ENCODE peak calls at places on chromosomes 1 and 21, in nine cellular contexts. C is astrocyte of the spinal cord; I is SK-N-SH; P is KG1; X is activated CD4-positive, alpha-beta T cell treated with anti-CD3 and anti-CD28 coated beads, Interleukin-2, amount 50 U/mL, for 24 hours; T is HTR-8/SVneo; L is heart right ventricle; M is H4; G is cardiac muscle cell. D is an unnamed sample.

GRCh38 chr1:161905269-161905884 is 118.3 kb downstream of the OLFML2B start:
- DNase-seq in L (no peak), T (peak), G (peak), X (no peak), I (peak), M (peak), P (no peak), C (no peak), D (no peak)

GRCh38 chr1:111904478-111905218 is 84.8 kb downstream of the KCND3 start:
- DNase-seq in T (no peak), M (no peak), G (no peak), X (no peak), P (no peak), L (peak), I (peak), C (no peak), D (no peak)

GRCh38 chr1:156654700-156655099 is 12.8 kb downstream of the BCAN start:
- DNase-seq in G (no peak), M (no peak), L (no peak), I (no peak), X (no peak), P (no peak), C (no peak), T (no peak), D (no peak)

GRCh38 chr1:16208270-16208987 is 4.0 kb downstream of the ARHGEF19 start:
- DNase-seq in L (no peak), G (peak), P (no peak), C (no peak), X (no peak), T (no peak), M (no peak), I (no peak), D (no peak)

GRCh38 chr21:46077674-46078101 is 20.2 kb upstream of the COL6A2 start:
- DNase-seq in I (no peak), C (no peak), L (no peak), G (no peak), P (no peak), M (no peak), T (no peak), X (no peak), D (peak)

GRCh38 chr1:26156285-26157038 is 2.4 kb upstream of the FAM110D start:
- DNase-seq in P (no peak), I (peak), C (no peak), L (peak), M (no peak), G (no peak), X (no peak), T (no peak), D (no peak)

GRCh38 chr1:50308883-50309282 is 114.4 kb downstream of the DMRTA2 start:
- DNase-seq in P (peak), T (no peak), M (no peak), L (peak), C (peak), G (peak), X (no peak), I (peak), D (no peak)

GRCh38 chr1:27981146-27981545 is 21.4 kb downstream of the XKR8 start:
- DNase-seq in L (no peak), C (no peak), I (no peak), G (no peak), T (no peak), X (no peak), P (no peak), M (no peak), D (no peak)

GRCh38 chr1:203038217-203038741 is 12.0 kb downstream of the PPFIA4 start:
- DNase-seq in L (peak), X (no peak), P (no peak), T (peak), C (peak), G (peak), M (peak), I (no peak), D (no peak)

GRCh38 chr1:205939690-205940330 is 3.4 kb downstream of the SLC26A9 start:
- DNase-seq in M (peak), T (no peak), L (no peak), G (no peak), C (no peak), P (no peak), I (peak), X (no peak), D (peak)

GRCh38 chr1:97423397-97423796 is 497.4 kb downstream of the DPYD start:
- DNase-seq in X (no peak), G (no peak), C (no peak), T (no peak), P (no peak), I (no peak), L (no peak), M (no peak), D (no peak)

GRCh38 chr21:26067836-26068401 is 102.7 kb downstream of the APP start:
- DNase-seq in X (no peak), L (no peak), M (no peak), C (no peak), P (no peak), T (no peak), G (peak), I (no peak), D (no peak)

GRCh38 chr21:27802816-27803475 is 836.1 kb upstream of the ADAMTS5 start:
- DNase-seq in C (peak), L (peak), T (peak), I (peak), G (peak), X (no peak), M (peak), P (peak), D (no peak)

GRCh38 chr1:25031601-25031965 is 101.5 kb upstream of the RUNX3 start:
- DNase-seq in C (peak), G (no peak), I (no peak), X (no peak), M (no peak), L (no peak), P (no peak), T (no peak), D (no peak)

GRCh38 chr1:234731371-234732085 is 121.5 kb upstream of the IRF2BP2 start:
- DNase-seq in C (peak), G (no peak), P (no peak), X (no peak), M (no peak), T (peak), I (no peak), L (no peak), D (no peak)

GRCh38 chr1:178033019-178033418 is 60.9 kb upstream of the RASAL2 start:
- DNase-seq in T (no peak), L (no peak), C (no peak), X (no peak), I (no peak), P (no peak), G (no peak), M (no peak), D (no peak)

GRCh38 chr1:232568331-232568852 is 61.5 kb downstream of the SIPA1L2 start:
- DNase-seq in G (peak), I (no peak), M (peak), X (no peak), L (no peak), T (no peak), P (no peak), C (no peak), D (no peak)

D was measured in lower lobe of right lung.